ENCODE peak calls at places on chromosome 14, in five cellular contexts. One of them, this sample, is unnamed.

GRCh38 chr14:96098999-96099335 is 59.8 kb downstream of the C14orf132 start:
- DNase-seq in SK-N-SH: no peak
- DNase-seq in GM12878: no peak
- DNase-seq in sigmoid colon: no peak
- DNase-seq in HepG2: no peak
- DNase-seq in this sample: no peak

GRCh38 chr14:61150851-61151250 is 130.3 kb downstream of the TMEM30B start:
- DNase-seq in HepG2: no peak
- DNase-seq in sigmoid colon: no peak
- DNase-seq in SK-N-SH: no peak
- DNase-seq in GM12878: no peak
- DNase-seq in this sample: no peak

GRCh38 chr14:55136868-55137785 is 8.1 kb downstream of the LGALS3 start:
- DNase-seq in sigmoid colon: peak
- DNase-seq in SK-N-SH: peak
- DNase-seq in GM12878: no peak
- DNase-seq in HepG2: no peak
- DNase-seq in this sample: peak

GRCh38 chr14:51929156-51929555 is 60.2 kb upstream of the RTRAF start:
- DNase-seq in sigmoid colon: no peak
- DNase-seq in SK-N-SH: no peak
- DNase-seq in HepG2: no peak
- DNase-seq in GM12878: no peak
- DNase-seq in this sample: no peak

GRCh38 chr14:31950760-31951637 is 126.1 kb upstream of the ARHGAP5 start:
- DNase-seq in GM12878: no peak
- DNase-seq in HepG2: no peak
- DNase-seq in SK-N-SH: peak
- DNase-seq in sigmoid colon: no peak
- DNase-seq in this sample: peak

GRCh38 chr14:96079066-96079465 is 39.9 kb downstream of the C14orf132 start:
- DNase-seq in SK-N-SH: no peak
- DNase-seq in sigmoid colon: peak
- DNase-seq in HepG2: no peak
- DNase-seq in GM12878: no peak
- DNase-seq in this sample: no peak

GRCh38 chr14:52911904-52912303 is 38.9 kb downstream of the FERMT2 start:
- DNase-seq in HepG2: no peak
- DNase-seq in SK-N-SH: no peak
- DNase-seq in GM12878: no peak
- DNase-seq in sigmoid colon: no peak
- DNase-seq in this sample: no peak

GRCh38 chr14:74892745-74893144 is 11.0 kb downstream of the DLST start:
- DNase-seq in HepG2: no peak
- DNase-seq in sigmoid colon: no peak
- DNase-seq in SK-N-SH: no peak
- DNase-seq in GM12878: no peak
- DNase-seq in this sample: no peak

GRCh38 chr14:51360592-51360991 is 120.5 kb downstream of the TMX1 start:
- DNase-seq in SK-N-SH: no peak
- DNase-seq in HepG2: no peak
- DNase-seq in GM12878: no peak
- DNase-seq in sigmoid colon: no peak
- DNase-seq in this sample: no peak

GRCh38 chr14:91406451-91406850 is 11.2 kb downstream of the CCDC88C start:
- DNase-seq in sigmoid colon: no peak
- DNase-seq in GM12878: no peak
- DNase-seq in SK-N-SH: no peak
- DNase-seq in HepG2: no peak
- DNase-seq in this sample: no peak

GRCh38 chr14:93765032-93765626 is 23.2 kb downstream of the PRIMA1 start:
- DNase-seq in HepG2: no peak
- DNase-seq in GM12878: no peak
- DNase-seq in sigmoid colon: no peak
- DNase-seq in SK-N-SH: no peak
- DNase-seq in this sample: no peak

GRCh38 chr14:81298911-81299310 is 78.2 kb upstream of the GTF2A1 start:
- DNase-seq in HepG2: no peak
- DNase-seq in GM12878: no peak
- DNase-seq in sigmoid colon: no peak
- DNase-seq in SK-N-SH: no peak
- DNase-seq in this sample: no peak

GRCh38 chr14:35480119-35480769 is 53.7 kb upstream of the INSM2 start:
- DNase-seq in GM12878: peak
- DNase-seq in SK-N-SH: no peak
- DNase-seq in sigmoid colon: no peak
- DNase-seq in HepG2: no peak
- DNase-seq in this sample: no peak

GRCh38 chr14:104001003-104001402 is 58.7 kb upstream of the RD3L start:
- DNase-seq in sigmoid colon: no peak
- DNase-seq in HepG2: peak
- DNase-seq in GM12878: no peak
- DNase-seq in SK-N-SH: peak
- DNase-seq in this sample: no peak

GRCh38 chr14:34548472-34548981 is 9.0 kb upstream of the EAPP start:
- DNase-seq in GM12878: no peak
- DNase-seq in SK-N-SH: no peak
- DNase-seq in sigmoid colon: peak
- DNase-seq in HepG2: no peak
- DNase-seq in this sample: no peak

GRCh38 chr14:50051106-50051505 is 65.3 kb downstream of the VCPKMT start:
- DNase-seq in GM12878: no peak
- DNase-seq in SK-N-SH: no peak
- DNase-seq in sigmoid colon: no peak
- DNase-seq in HepG2: no peak
- DNase-seq in this sample: no peak

GRCh38 chr14:22850944-22851790 is 14.8 kb downstream of the MMP14 start:
- DNase-seq in HepG2: no peak
- DNase-seq in GM12878: no peak
- DNase-seq in SK-N-SH: no peak
- DNase-seq in sigmoid colon: peak
- DNase-seq in this sample: peak

GRCh38 chr14:42141328-42141727 is 534.7 kb downstream of the LRFN5 start:
- DNase-seq in sigmoid colon: no peak
- DNase-seq in HepG2: no peak
- DNase-seq in SK-N-SH: no peak
- DNase-seq in GM12878: no peak
- DNase-seq in this sample: no peak

GRCh38 chr14:61077437-61077836 is 96.4 kb downstream of the SLC38A6 start:
- DNase-seq in HepG2: no peak
- DNase-seq in SK-N-SH: no peak
- DNase-seq in sigmoid colon: no peak
- DNase-seq in GM12878: no peak
- DNase-seq in this sample: no peak

GRCh38 chr14:93994919-93995682 is 2.0 kb upstream of the CCDC197 start:
- DNase-seq in HepG2: no peak
- DNase-seq in SK-N-SH: no peak
- DNase-seq in sigmoid colon: peak
- DNase-seq in GM12878: no peak
- DNase-seq in this sample: peak

GRCh38 chr14:32190713-32191112 is 11.1 kb upstream of the RNU6-7 start:
- DNase-seq in GM12878: no peak
- DNase-seq in HepG2: no peak
- DNase-seq in SK-N-SH: no peak
- DNase-seq in sigmoid colon: no peak
- DNase-seq in this sample: no peak

GRCh38 chr14:68789002-68789797 is 3.7 kb downstream of the ZFP36L1 start:
- DNase-seq in HepG2: peak
- DNase-seq in sigmoid colon: peak
- DNase-seq in GM12878: no peak
- DNase-seq in SK-N-SH: peak
- DNase-seq in this sample: peak

GRCh38 chr14:26905219-26905618 is 307.4 kb upstream of the NOVA1 start:
- DNase-seq in GM12878: no peak
- DNase-seq in sigmoid colon: no peak
- DNase-seq in HepG2: no peak
- DNase-seq in SK-N-SH: no peak
- DNase-seq in this sample: no peak

GRCh38 chr14:104302794-104303405 is 164.5 kb downstream of the KIF26A start:
- DNase-seq in sigmoid colon: no peak
- DNase-seq in GM12878: no peak
- DNase-seq in SK-N-SH: no peak
- DNase-seq in HepG2: no peak
- DNase-seq in this sample: no peak

GRCh38 chr14:22896760-22897159 is 13.7 kb downstream of the REM2 start:
- DNase-seq in GM12878: no peak
- DNase-seq in sigmoid colon: no peak
- DNase-seq in SK-N-SH: no peak
- DNase-seq in HepG2: no peak
- DNase-seq in this sample: no peak

GRCh38 chr14:95362180-95362494 is 42.4 kb upstream of the CLMN start:
- DNase-seq in SK-N-SH: no peak
- DNase-seq in HepG2: no peak
- DNase-seq in GM12878: no peak
- DNase-seq in sigmoid colon: no peak
- DNase-seq in this sample: no peak

GRCh38 chr14:102231476-102232347 is 73.3 kb downstream of the MOK start:
- DNase-seq in GM12878: no peak
- DNase-seq in SK-N-SH: no peak
- DNase-seq in sigmoid colon: peak
- DNase-seq in HepG2: no peak
- DNase-seq in this sample: no peak

GRCh38 chr14:39339003-39339402 is 93.2 kb downstream of the FBXO33 start:
- DNase-seq in HepG2: peak
- DNase-seq in SK-N-SH: no peak
- DNase-seq in sigmoid colon: no peak
- DNase-seq in GM12878: no peak
- DNase-seq in this sample: peak

GRCh38 chr14:94342334-94342934 is 19.3 kb upstream of the SERPINA6 start:
- DNase-seq in SK-N-SH: peak
- DNase-seq in GM12878: no peak
- DNase-seq in HepG2: peak
- DNase-seq in sigmoid colon: peak
- DNase-seq in this sample: peak

DNA sequence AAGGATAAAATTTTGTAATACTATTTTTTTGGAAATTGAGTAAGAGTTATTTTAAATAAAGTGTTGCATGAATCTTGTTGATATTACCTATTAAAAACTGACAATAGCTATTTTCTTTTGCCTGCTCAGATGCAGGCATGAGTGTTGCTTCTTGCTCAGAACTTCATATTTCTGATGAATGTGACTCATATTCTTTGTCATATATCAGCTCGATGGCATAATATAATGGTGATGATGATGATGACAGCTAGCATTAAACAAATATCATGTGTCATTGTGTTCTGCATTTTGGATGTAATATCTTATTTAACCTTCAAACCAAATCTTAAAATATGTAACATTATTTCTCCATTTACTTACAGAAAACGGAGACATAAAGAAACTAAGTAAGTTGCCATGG is 605.5 kb upstream of the FOXG1 start:
- DNase-seq in SK-N-SH: no peak
- DNase-seq in GM12878: no peak
- DNase-seq in sigmoid colon: no peak
- DNase-seq in HepG2: no peak
- DNase-seq in this sample: no peak
- TF ChIP-seq EP300 in SK-N-SH: no peak
- TF ChIP-seq EP300 in GM12878: no peak
- TF ChIP-seq EP300 in sigmoid colon: no peak
- TF ChIP-seq EP300 in HepG2: no peak
- TF ChIP-seq EP300 in this sample: no peak

GRCh38 chr14:89660183-89660582 is 243.2 kb upstream of the FOXN3 start:
- DNase-seq in SK-N-SH: peak
- DNase-seq in GM12878: no peak
- DNase-seq in sigmoid colon: no peak
- DNase-seq in HepG2: no peak
- DNase-seq in this sample: no peak
- TF ChIP-seq POLR2AphosphoS5 in SK-N-SH: no peak
- TF ChIP-seq POLR2AphosphoS5 in GM12878: no peak
- TF ChIP-seq POLR2AphosphoS5 in sigmoid colon: peak
- TF ChIP-seq POLR2AphosphoS5 in HepG2: no peak
- TF ChIP-seq POLR2AphosphoS5 in this sample: no peak

GRCh38 chr14:99037777-99038176 is 234.2 kb downstream of the BCL11B start:
- DNase-seq in SK-N-SH: no peak
- DNase-seq in sigmoid colon: no peak
- DNase-seq in HepG2: no peak
- DNase-seq in GM12878: no peak
- DNase-seq in this sample: peak
- TF ChIP-seq CTCF in SK-N-SH: peak
- TF ChIP-seq CTCF in sigmoid colon: no peak
- TF ChIP-seq CTCF in HepG2: no peak
- TF ChIP-seq CTCF in GM12878: no peak
- TF ChIP-seq CTCF in this sample: no peak

GRCh38 chr14:20610002-20610765 is 19.0 kb upstream of the RNASE12 start:
- DNase-seq in HepG2: peak
- DNase-seq in sigmoid colon: peak
- DNase-seq in SK-N-SH: peak
- DNase-seq in GM12878: no peak
- DNase-seq in this sample: peak
- TF ChIP-seq EP300 in HepG2: no peak
- TF ChIP-seq EP300 in sigmoid colon: no peak
- TF ChIP-seq EP300 in SK-N-SH: no peak
- TF ChIP-seq EP300 in GM12878: peak
- TF ChIP-seq EP300 in this sample: no peak

DNA sequence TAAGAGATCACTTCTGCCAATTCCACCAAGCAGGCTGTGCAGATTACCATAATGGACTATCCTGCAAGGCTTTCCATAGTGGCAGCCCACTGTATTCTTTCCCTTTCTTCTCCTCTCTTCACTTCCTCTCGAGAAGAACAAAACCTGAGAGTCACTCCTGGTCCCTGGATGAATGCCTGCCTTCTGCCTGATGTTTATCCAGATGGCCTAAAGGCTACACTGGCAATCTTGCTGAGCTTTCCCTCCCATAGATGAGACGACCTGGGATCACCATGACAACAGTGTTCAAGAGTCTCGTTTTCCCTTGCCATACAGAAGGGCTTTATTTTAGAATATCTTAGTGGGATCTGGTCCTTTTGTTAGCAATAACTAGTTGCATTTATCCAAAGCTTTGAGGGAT is 142.3 kb downstream of the RTN1 start:
- DNase-seq in sigmoid colon: no peak
- DNase-seq in SK-N-SH: peak
- DNase-seq in HepG2: no peak
- DNase-seq in GM12878: no peak
- DNase-seq in this sample: no peak
- TF ChIP-seq POLR2AphosphoS5 in sigmoid colon: no peak
- TF ChIP-seq POLR2AphosphoS5 in SK-N-SH: no peak
- TF ChIP-seq POLR2AphosphoS5 in HepG2: no peak
- TF ChIP-seq POLR2AphosphoS5 in GM12878: no peak
- TF ChIP-seq POLR2AphosphoS5 in this sample: no peak